ENCODE peak calls at places on chromosomes 11 and 22, in five cellular contexts. D is HepG2, H is pancreas, T is adipocyte, O is mammary epithelial cell. U is an unnamed sample.

GRCh38 chr11:129787518-129787917 is 28.1 kb upstream of the TMEM45B start:
- DNase-seq in D (no peak), H (no peak), T (no peak), O (peak; percentile 92), U (no peak)

GRCh38 chr11:44805152-44805461 is 78.3 kb downstream of the TSPAN18 start:
- DNase-seq in D (no peak), H (no peak), T (no peak), O (no peak), U (no peak)

GRCh38 chr22:29266564-29267461 is 968 bp downstream of the RHBDD3 start:
- DNase-seq in D (no peak), H (no peak), T (peak; percentile 49), O (peak; percentile 1), U (peak; percentile 22)

GRCh38 chr22:44721206-44721605 is 19.2 kb downstream of the PRR5 start:
- DNase-seq in D (no peak), H (no peak), T (no peak), O (no peak), U (no peak)

GRCh38 chr11:118789501-118790356 is 1.2 kb downstream of the DDX6 start:
- DNase-seq in D (no peak), H (no peak), T (peak; percentile 42), O (peak; percentile 26), U (no peak)

GRCh38 chr11:4641501-4641900 is 2.3 kb upstream of the OR51E1 start:
- DNase-seq in D (no peak), H (no peak), T (no peak), O (no peak), U (no peak)

GRCh38 chr11:19026862-19027261 is 33.7 kb downstream of the MRGPRX2 start:
- DNase-seq in D (no peak), H (no peak), T (no peak), O (no peak), U (no peak)

GRCh38 chr22:22210375-22210774 is 34.2 kb upstream of the VPREB1 start:
- DNase-seq in D (no peak), H (no peak), T (peak; percentile 16), O (peak; percentile 88), U (no peak)

GRCh38 chr11:88252208-88252607 is 77.0 kb upstream of the RAB38 start:
- DNase-seq in D (no peak), H (no peak), T (no peak), O (no peak), U (no peak)

GRCh38 chr11:20088368-20089260 is 71.7 kb downstream of the DBX1 start:
- DNase-seq in D (no peak), H (no peak), T (peak; percentile 29), O (no peak), U (no peak)

GRCh38 chr11:119624102-119624615 is 104.8 kb downstream of the NECTIN1 start:
- DNase-seq in D (no peak), H (no peak), T (no peak), O (no peak), U (no peak)

GRCh38 chr11:1151366-1152315 is 6.1 kb upstream of the MUC5AC start:
- DNase-seq in D (no peak), H (peak; percentile 10), T (no peak), O (no peak), U (no peak)

GRCh38 chr11:57490456-57491248 is 24.9 kb downstream of the SLC43A1 start:
- DNase-seq in D (no peak), H (no peak), T (no peak), O (peak; percentile 66), U (no peak)

GRCh38 chr11:109490953-109491733 is 69.2 kb downstream of the C11orf87 start:
- DNase-seq in D (no peak), H (no peak), T (peak; percentile 35), O (no peak), U (no peak)

GRCh38 chr22:22404598-22405284 is 103.8 kb downstream of the ZNF280B start:
- DNase-seq in D (no peak), H (no peak), T (no peak), O (no peak), U (no peak)

GRCh38 chr22:42270178-42270511 is 308 bp downstream of the TCF20 start:
- DNase-seq in D (no peak), H (peak; percentile 37), T (no peak), O (no peak), U (no peak)

GRCh38 chr11:2168286-2169000 is 3.2 kb downstream of the TH start:
- DNase-seq in D (no peak), H (no peak), T (no peak), O (no peak), U (no peak)

GRCh38 chr11:118609380-118610219 is 2.2 kb downstream of the PHLDB1 start:
- DNase-seq in D (no peak), H (no peak), T (peak; percentile 49), O (no peak), U (no peak)

GRCh38 chr11:105632316-105632715 is 22.4 kb downstream of the GRIA4 start:
- DNase-seq in D (no peak), H (no peak), T (no peak), O (no peak), U (no peak)

GRCh38 chr22:37146507-37147180 is 3.1 kb downstream of the IL2RB start:
- DNase-seq in D (no peak), H (no peak), T (no peak), O (no peak), U (no peak)

GRCh38 chr11:60625262-60625661 is 74.2 kb upstream of the MS4A8 start:
- DNase-seq in D (peak; percentile 22), H (peak; percentile 23), T (peak; percentile 32), O (peak; percentile 25), U (peak; percentile 32)

GRCh38 chr11:119839504-119840133 is 110.6 kb upstream of the NECTIN1 start:
- DNase-seq in D (no peak), H (no peak), T (no peak), O (no peak), U (no peak)

GRCh38 chr11:44290206-44290605 is 19.7 kb downstream of the ALX4 start:
- DNase-seq in D (no peak), H (no peak), T (peak; percentile 54), O (peak; percentile 57), U (no peak)

GRCh38 chr11:94997437-94997836 is 23.9 kb downstream of the KDM4D start:
- DNase-seq in D (no peak), H (no peak), T (no peak), O (no peak), U (no peak)

GRCh38 chr11:78145511-78146030 is 6.1 kb upstream of the ALG8 start:
- DNase-seq in D (no peak), H (no peak), T (no peak), O (no peak), U (no peak)

GRCh38 chr11:12502950-12503579 is 125.7 kb downstream of the PARVA start:
- DNase-seq in D (no peak), H (no peak), T (no peak), O (no peak), U (peak; percentile 30)

GRCh38 chr11:76810151-76810853 is 27.1 kb downstream of the TSKU start:
- DNase-seq in D (no peak), H (no peak), T (peak; percentile 68), O (peak; percentile 56), U (peak; percentile 37)

GRCh38 chr22:45268167-45268957 is 16.4 kb upstream of the UPK3A start:
- DNase-seq in D (no peak), H (peak; percentile 43), T (peak; percentile 60), O (no peak), U (no peak)

GRCh38 chr11:133078591-133079179 is 453.6 kb downstream of the OPCML start:
- DNase-seq in D (peak; percentile 5), H (no peak), T (peak; percentile 69), O (peak; percentile 18), U (no peak)

GRCh38 chr11:70494559-70495350 is 96.4 kb downstream of the CTTN start:
- DNase-seq in D (no peak), H (no peak), T (no peak), O (no peak), U (no peak)

GRCh38 chr11:119942583-119943338 is 195.2 kb downstream of the TRIM29 start:
- DNase-seq in D (no peak), H (no peak), T (no peak), O (no peak), U (peak; percentile 3)

GRCh38 chr22:23220485-23221350 is 40.4 kb downstream of the BCR start:
- DNase-seq in D (no peak), H (no peak), T (peak; percentile 38), O (peak; percentile 49), U (peak; percentile 66)

GRCh38 chr11:36253238-36253637 is 36.0 kb downstream of the COMMD9 start:
- DNase-seq in D (no peak), H (no peak), T (peak; percentile 3), O (no peak), U (no peak)

GRCh38 chr22:36753120-36753802 is 22.7 kb downstream of the IFT27 start:
- DNase-seq in D (no peak), H (no peak), T (peak; percentile 6), O (peak; percentile 42), U (no peak)

GRCh38 chr11:132734217-132734616 is 798.1 kb downstream of the OPCML start:
- DNase-seq in D (no peak), H (no peak), T (peak; percentile 29), O (peak; percentile 98), U (no peak)

GRCh38 chr11:97683733-97684132 is 1293.9 kb downstream of the JRKL start:
- DNase-seq in D (peak; percentile 10), H (no peak), T (no peak), O (peak; percentile 56), U (no peak)

GRCh38 chr11:504053-504993 is 2.7 kb downstream of the RNH1 start:
- DNase-seq in D (no peak), H (no peak), T (peak; percentile 60), O (no peak), U (peak; percentile 75)

U was measured in fibroblast of gingiva.